ENCODE peak calls at places on chromosomes 3 and 15, in nine cellular contexts. One of them, this sample, is unnamed.

GRCh38 chr15:44215594-44215993 is 20.5 kb upstream of the FRMD5 start:
- DNase-seq in renal cortical epithelial cell: peak; percentile 67
- DNase-seq in GM10248: no peak
- DNase-seq in ovary: no peak
- DNase-seq in transverse colon: no peak
- DNase-seq in skeletal muscle cell: peak; percentile 60
- DNase-seq in GM04503: peak; percentile 90
- DNase-seq in OCI-LY7: no peak
- DNase-seq in activated CD4-positive, alpha-beta T cell treated with anti-CD3 and anti-CD28 coated beads, Interleukin-2, amount 50 U/mL, for 24 hours: no peak
- DNase-seq in this sample: no peak

GRCh38 chr3:139906441-139906840 is 28.5 kb upstream of the CLSTN2 start:
- DNase-seq in renal cortical epithelial cell: peak; percentile 94
- DNase-seq in GM10248: no peak
- DNase-seq in ovary: peak; percentile 25
- DNase-seq in transverse colon: no peak
- DNase-seq in skeletal muscle cell: peak; percentile 17
- DNase-seq in GM04503: peak; percentile 0
- DNase-seq in OCI-LY7: no peak
- DNase-seq in activated CD4-positive, alpha-beta T cell treated with anti-CD3 and anti-CD28 coated beads, Interleukin-2, amount 50 U/mL, for 24 hours: no peak
- DNase-seq in this sample: no peak

GRCh38 chr15:85473455-85473854 is 93.1 kb downstream of the AKAP13 start:
- DNase-seq in renal cortical epithelial cell: peak; percentile 59
- DNase-seq in GM10248: peak; percentile 26
- DNase-seq in ovary: no peak
- DNase-seq in transverse colon: no peak
- DNase-seq in skeletal muscle cell: peak; percentile 41
- DNase-seq in GM04503: no peak
- DNase-seq in OCI-LY7: peak; percentile 52
- DNase-seq in activated CD4-positive, alpha-beta T cell treated with anti-CD3 and anti-CD28 coated beads, Interleukin-2, amount 50 U/mL, for 24 hours: no peak
- DNase-seq in this sample: no peak

GRCh38 chr3:114879059-114880031 is 267.7 kb downstream of the ZBTB20 start:
- DNase-seq in renal cortical epithelial cell: peak; percentile 75
- DNase-seq in GM10248: peak; percentile 18
- DNase-seq in ovary: peak; percentile 25
- DNase-seq in transverse colon: no peak
- DNase-seq in skeletal muscle cell: peak; percentile 54
- DNase-seq in GM04503: no peak
- DNase-seq in OCI-LY7: no peak
- DNase-seq in activated CD4-positive, alpha-beta T cell treated with anti-CD3 and anti-CD28 coated beads, Interleukin-2, amount 50 U/mL, for 24 hours: no peak
- DNase-seq in this sample: no peak

GRCh38 chr3:150825916-150826377 is 63.0 kb upstream of the SIAH2 start:
- DNase-seq in renal cortical epithelial cell: no peak
- DNase-seq in GM10248: no peak
- DNase-seq in ovary: no peak
- DNase-seq in transverse colon: no peak
- DNase-seq in skeletal muscle cell: no peak
- DNase-seq in GM04503: no peak
- DNase-seq in OCI-LY7: no peak
- DNase-seq in activated CD4-positive, alpha-beta T cell treated with anti-CD3 and anti-CD28 coated beads, Interleukin-2, amount 50 U/mL, for 24 hours: no peak
- DNase-seq in this sample: no peak

GRCh38 chr3:129632556-129632955 is 26.1 kb upstream of the PLXND1 start:
- DNase-seq in renal cortical epithelial cell: no peak
- DNase-seq in GM10248: no peak
- DNase-seq in ovary: no peak
- DNase-seq in transverse colon: no peak
- DNase-seq in skeletal muscle cell: no peak
- DNase-seq in GM04503: no peak
- DNase-seq in OCI-LY7: no peak
- DNase-seq in activated CD4-positive, alpha-beta T cell treated with anti-CD3 and anti-CD28 coated beads, Interleukin-2, amount 50 U/mL, for 24 hours: no peak
- DNase-seq in this sample: no peak

GRCh38 chr15:83784975-83785374 is 131.1 kb downstream of the ADAMTSL3 start:
- DNase-seq in renal cortical epithelial cell: peak; percentile 76
- DNase-seq in GM10248: no peak
- DNase-seq in ovary: no peak
- DNase-seq in transverse colon: no peak
- DNase-seq in skeletal muscle cell: peak; percentile 6
- DNase-seq in GM04503: no peak
- DNase-seq in OCI-LY7: no peak
- DNase-seq in activated CD4-positive, alpha-beta T cell treated with anti-CD3 and anti-CD28 coated beads, Interleukin-2, amount 50 U/mL, for 24 hours: no peak
- DNase-seq in this sample: no peak

GRCh38 chr15:76108021-76108723 is 48.4 kb downstream of the TMEM266 start:
- DNase-seq in renal cortical epithelial cell: no peak
- DNase-seq in GM10248: no peak
- DNase-seq in ovary: no peak
- DNase-seq in transverse colon: no peak
- DNase-seq in skeletal muscle cell: no peak
- DNase-seq in GM04503: no peak
- DNase-seq in OCI-LY7: no peak
- DNase-seq in activated CD4-positive, alpha-beta T cell treated with anti-CD3 and anti-CD28 coated beads, Interleukin-2, amount 50 U/mL, for 24 hours: no peak
- DNase-seq in this sample: no peak

GRCh38 chr3:72728958-72729467 is 119.2 kb downstream of the SHQ1 start:
- DNase-seq in renal cortical epithelial cell: peak; percentile 81
- DNase-seq in GM10248: no peak
- DNase-seq in ovary: no peak
- DNase-seq in transverse colon: no peak
- DNase-seq in skeletal muscle cell: no peak
- DNase-seq in GM04503: no peak
- DNase-seq in OCI-LY7: no peak
- DNase-seq in activated CD4-positive, alpha-beta T cell treated with anti-CD3 and anti-CD28 coated beads, Interleukin-2, amount 50 U/mL, for 24 hours: no peak
- DNase-seq in this sample: peak; percentile 24

GRCh38 chr3:36774072-36774471 is 9.7 kb upstream of the DCLK3 start:
- DNase-seq in renal cortical epithelial cell: no peak
- DNase-seq in GM10248: no peak
- DNase-seq in ovary: no peak
- DNase-seq in transverse colon: no peak
- DNase-seq in skeletal muscle cell: no peak
- DNase-seq in GM04503: no peak
- DNase-seq in OCI-LY7: no peak
- DNase-seq in activated CD4-positive, alpha-beta T cell treated with anti-CD3 and anti-CD28 coated beads, Interleukin-2, amount 50 U/mL, for 24 hours: no peak
- DNase-seq in this sample: no peak

GRCh38 chr3:120029749-120030148 is 64.5 kb downstream of the GSK3B start:
- DNase-seq in renal cortical epithelial cell: no peak
- DNase-seq in GM10248: no peak
- DNase-seq in ovary: no peak
- DNase-seq in transverse colon: no peak
- DNase-seq in skeletal muscle cell: peak; percentile 27
- DNase-seq in GM04503: no peak
- DNase-seq in OCI-LY7: no peak
- DNase-seq in activated CD4-positive, alpha-beta T cell treated with anti-CD3 and anti-CD28 coated beads, Interleukin-2, amount 50 U/mL, for 24 hours: no peak
- DNase-seq in this sample: no peak

GRCh38 chr3:27532931-27533607 is 48.9 kb upstream of the SLC4A7 start:
- DNase-seq in renal cortical epithelial cell: peak; percentile 70
- DNase-seq in GM10248: no peak
- DNase-seq in ovary: no peak
- DNase-seq in transverse colon: no peak
- DNase-seq in skeletal muscle cell: no peak
- DNase-seq in GM04503: no peak
- DNase-seq in OCI-LY7: peak; percentile 3
- DNase-seq in activated CD4-positive, alpha-beta T cell treated with anti-CD3 and anti-CD28 coated beads, Interleukin-2, amount 50 U/mL, for 24 hours: no peak
- DNase-seq in this sample: no peak

GRCh38 chr15:62462268-62462667 is 297.2 kb upstream of the C2CD4B start:
- DNase-seq in renal cortical epithelial cell: no peak
- DNase-seq in GM10248: no peak
- DNase-seq in ovary: no peak
- DNase-seq in transverse colon: no peak
- DNase-seq in skeletal muscle cell: no peak
- DNase-seq in GM04503: no peak
- DNase-seq in OCI-LY7: no peak
- DNase-seq in activated CD4-positive, alpha-beta T cell treated with anti-CD3 and anti-CD28 coated beads, Interleukin-2, amount 50 U/mL, for 24 hours: no peak
- DNase-seq in this sample: no peak

GRCh38 chr3:16378920-16379319 is 113.9 kb downstream of the OXNAD1 start:
- DNase-seq in renal cortical epithelial cell: no peak
- DNase-seq in GM10248: peak; percentile 58
- DNase-seq in ovary: no peak
- DNase-seq in transverse colon: no peak
- DNase-seq in skeletal muscle cell: no peak
- DNase-seq in GM04503: peak; percentile 19
- DNase-seq in OCI-LY7: no peak
- DNase-seq in activated CD4-positive, alpha-beta T cell treated with anti-CD3 and anti-CD28 coated beads, Interleukin-2, amount 50 U/mL, for 24 hours: peak; percentile 16
- DNase-seq in this sample: no peak

GRCh38 chr15:89876736-89877135 is 17.1 kb downstream of the AP3S2 start:
- DNase-seq in renal cortical epithelial cell: no peak
- DNase-seq in GM10248: no peak
- DNase-seq in ovary: no peak
- DNase-seq in transverse colon: no peak
- DNase-seq in skeletal muscle cell: no peak
- DNase-seq in GM04503: no peak
- DNase-seq in OCI-LY7: no peak
- DNase-seq in activated CD4-positive, alpha-beta T cell treated with anti-CD3 and anti-CD28 coated beads, Interleukin-2, amount 50 U/mL, for 24 hours: no peak
- DNase-seq in this sample: no peak

GRCh38 chr15:67068724-67069400 is 3.5 kb downstream of the SMAD3 start:
- DNase-seq in renal cortical epithelial cell: peak; percentile 83
- DNase-seq in GM10248: no peak
- DNase-seq in ovary: no peak
- DNase-seq in transverse colon: no peak
- DNase-seq in skeletal muscle cell: no peak
- DNase-seq in GM04503: no peak
- DNase-seq in OCI-LY7: no peak
- DNase-seq in activated CD4-positive, alpha-beta T cell treated with anti-CD3 and anti-CD28 coated beads, Interleukin-2, amount 50 U/mL, for 24 hours: no peak
- DNase-seq in this sample: no peak

GRCh38 chr3:160556141-160556540 is 9.2 kb downstream of the KPNA4 start:
- DNase-seq in renal cortical epithelial cell: no peak
- DNase-seq in GM10248: no peak
- DNase-seq in ovary: no peak
- DNase-seq in transverse colon: no peak
- DNase-seq in skeletal muscle cell: no peak
- DNase-seq in GM04503: no peak
- DNase-seq in OCI-LY7: no peak
- DNase-seq in activated CD4-positive, alpha-beta T cell treated with anti-CD3 and anti-CD28 coated beads, Interleukin-2, amount 50 U/mL, for 24 hours: no peak
- DNase-seq in this sample: no peak

GRCh38 chr3:52531636-52532516 is 1.8 kb downstream of the NT5DC2 start:
- DNase-seq in renal cortical epithelial cell: no peak
- DNase-seq in GM10248: no peak
- DNase-seq in ovary: peak; percentile 26
- DNase-seq in transverse colon: no peak
- DNase-seq in skeletal muscle cell: no peak
- DNase-seq in GM04503: no peak
- DNase-seq in OCI-LY7: no peak
- DNase-seq in activated CD4-positive, alpha-beta T cell treated with anti-CD3 and anti-CD28 coated beads, Interleukin-2, amount 50 U/mL, for 24 hours: no peak
- DNase-seq in this sample: no peak

GRCh38 chr3:48979451-48979850 is 10.6 kb upstream of the P4HTM start:
- DNase-seq in renal cortical epithelial cell: no peak
- DNase-seq in GM10248: no peak
- DNase-seq in ovary: no peak
- DNase-seq in transverse colon: no peak
- DNase-seq in skeletal muscle cell: no peak
- DNase-seq in GM04503: no peak
- DNase-seq in OCI-LY7: no peak
- DNase-seq in activated CD4-positive, alpha-beta T cell treated with anti-CD3 and anti-CD28 coated beads, Interleukin-2, amount 50 U/mL, for 24 hours: no peak
- DNase-seq in this sample: no peak

GRCh38 chr3:55458398-55458797 is 28.7 kb downstream of the WNT5A start:
- DNase-seq in renal cortical epithelial cell: no peak
- DNase-seq in GM10248: no peak
- DNase-seq in ovary: no peak
- DNase-seq in transverse colon: no peak
- DNase-seq in skeletal muscle cell: no peak
- DNase-seq in GM04503: no peak
- DNase-seq in OCI-LY7: no peak
- DNase-seq in activated CD4-positive, alpha-beta T cell treated with anti-CD3 and anti-CD28 coated beads, Interleukin-2, amount 50 U/mL, for 24 hours: no peak
- DNase-seq in this sample: no peak

GRCh38 chr3:9916346-9916733 is 558 bp upstream of the IL17RC start:
- DNase-seq in renal cortical epithelial cell: no peak
- DNase-seq in GM10248: no peak
- DNase-seq in ovary: peak; percentile 39
- DNase-seq in transverse colon: no peak
- DNase-seq in skeletal muscle cell: peak; percentile 54
- DNase-seq in GM04503: no peak
- DNase-seq in OCI-LY7: no peak
- DNase-seq in activated CD4-positive, alpha-beta T cell treated with anti-CD3 and anti-CD28 coated beads, Interleukin-2, amount 50 U/mL, for 24 hours: no peak
- DNase-seq in this sample: no peak

GRCh38 chr3:56796202-56796601 is 5.5 kb downstream of the ARHGEF3 start:
- DNase-seq in renal cortical epithelial cell: no peak
- DNase-seq in GM10248: no peak
- DNase-seq in ovary: no peak
- DNase-seq in transverse colon: no peak
- DNase-seq in skeletal muscle cell: no peak
- DNase-seq in GM04503: no peak
- DNase-seq in OCI-LY7: no peak
- DNase-seq in activated CD4-positive, alpha-beta T cell treated with anti-CD3 and anti-CD28 coated beads, Interleukin-2, amount 50 U/mL, for 24 hours: no peak
- DNase-seq in this sample: no peak

This sample was measured in cerebellar nuclear complex.